ENCODE peak calls at places on chromosomes 16 and 17, in four cellular contexts. I is CD8-positive, alpha-beta T cell; B is H4; E is AG10803. S is an unnamed sample.

GRCh38 chr17:50950002-50950877 is 84.1 kb upstream of the TOB1 start:
- DNase-seq in I (peak), E (peak), B (peak), S (peak)

GRCh38 chr17:10088444-10088843 is 110.0 kb downstream of the GAS7 start:
- DNase-seq in B (no peak), I (no peak), E (no peak), S (no peak)

GRCh38 chr16:26665166-26665939 is 401.4 kb upstream of the C16orf82 start:
- DNase-seq in B (no peak), E (no peak), I (no peak), S (no peak)

GRCh38 chr17:39564201-39564828 is 43.4 kb downstream of the NEUROD2 start:
- DNase-seq in I (no peak), B (no peak), E (no peak), S (no peak)

GRCh38 chr16:29809850-29810698 is 1.9 kb upstream of the PRRT2 start:
- DNase-seq in B (no peak), E (no peak), I (peak), S (no peak)

GRCh38 chr16:2095315-2095853 is 40.3 kb downstream of the PKD1 start:
- DNase-seq in I (no peak), B (no peak), E (no peak), S (no peak)

GRCh38 chr17:59753522-59754467 is 46.3 kb downstream of the VMP1 start:
- DNase-seq in E (peak), I (no peak), B (peak), S (peak)

GRCh38 chr17:83192161-83192788 is 112.9 kb downstream of the METRNL start:
- DNase-seq in B (no peak), E (peak), I (no peak), S (no peak)

GRCh38 chr17:34363183-34363661 is at the start of gene CCL1:
- DNase-seq in B (no peak), I (no peak), E (no peak), S (no peak)

GRCh38 chr17:82200135-82200534 is 12.5 kb downstream of the CCDC57 start:
- DNase-seq in I (no peak), E (no peak), B (no peak), S (no peak)

GRCh38 chr17:40541873-40542561 is 23.3 kb downstream of the CCR7 start:
- DNase-seq in I (no peak), B (no peak), E (peak), S (no peak)

GRCh38 chr17:34382586-34383224 is 19.7 kb upstream of the CCL1 start:
- DNase-seq in I (no peak), E (no peak), B (peak), S (no peak)

GRCh38 chr17:17758443-17758842 is 77.2 kb downstream of the RAI1 start:
- DNase-seq in E (no peak), I (no peak), B (no peak), S (no peak)